ENCODE peak calls at places on chromosomes 4 and X, in six cellular contexts. One of them, this sample, is unnamed.

GRCh38 chrX:590666-591065 is 39.9 kb upstream of the SHOX start:
- DNase-seq in stimulated activated naive CD8-positive, alpha-beta T cell treated with anti-CD3 and anti-CD28 coated beads, Interleukin-15, Interleukin-2, amounts not matched to agents 100 U/mL and 50 U/mL, for 24 hours: no peak
- DNase-seq in activated CD8-positive, alpha-beta memory T cell treated with anti-CD3 and anti-CD28 coated beads, Interleukin-2, amount 50 U/mL, for 48 hours: no peak
- DNase-seq in HEK293T: no peak
- DNase-seq in activated T-cell treated with anti-CD3 and anti-CD28 coated beads for 1 hour: no peak
- DNase-seq in Kasumi-1: no peak
- DNase-seq in this sample: no peak

GRCh38 chr4:6695660-6696581 is 2.2 kb downstream of the S100P start:
- DNase-seq in stimulated activated naive CD8-positive, alpha-beta T cell treated with anti-CD3 and anti-CD28 coated beads, Interleukin-15, Interleukin-2, amounts not matched to agents 100 U/mL and 50 U/mL, for 24 hours: no peak
- DNase-seq in HEK293T: no peak
- DNase-seq in Kasumi-1: peak
- DNase-seq in activated T-cell treated with anti-CD3 and anti-CD28 coated beads for 1 hour: peak
- DNase-seq in activated CD8-positive, alpha-beta memory T cell treated with anti-CD3 and anti-CD28 coated beads, Interleukin-2, amount 50 U/mL, for 48 hours: peak
- DNase-seq in this sample: no peak

GRCh38 chr4:171928336-171928735 is 115.1 kb downstream of the GALNTL6 start:
- DNase-seq in activated T-cell treated with anti-CD3 and anti-CD28 coated beads for 1 hour: no peak
- DNase-seq in stimulated activated naive CD8-positive, alpha-beta T cell treated with anti-CD3 and anti-CD28 coated beads, Interleukin-15, Interleukin-2, amounts not matched to agents 100 U/mL and 50 U/mL, for 24 hours: no peak
- DNase-seq in activated CD8-positive, alpha-beta memory T cell treated with anti-CD3 and anti-CD28 coated beads, Interleukin-2, amount 50 U/mL, for 48 hours: no peak
- DNase-seq in HEK293T: no peak
- DNase-seq in Kasumi-1: no peak
- DNase-seq in this sample: no peak

GRCh38 chr4:109408711-109409110 is 24.9 kb upstream of the SEC24B start:
- DNase-seq in activated T-cell treated with anti-CD3 and anti-CD28 coated beads for 1 hour: no peak
- DNase-seq in Kasumi-1: no peak
- DNase-seq in HEK293T: no peak
- DNase-seq in stimulated activated naive CD8-positive, alpha-beta T cell treated with anti-CD3 and anti-CD28 coated beads, Interleukin-15, Interleukin-2, amounts not matched to agents 100 U/mL and 50 U/mL, for 24 hours: no peak
- DNase-seq in activated CD8-positive, alpha-beta memory T cell treated with anti-CD3 and anti-CD28 coated beads, Interleukin-2, amount 50 U/mL, for 48 hours: no peak
- DNase-seq in this sample: no peak

GRCh38 chr4:56424697-56425514 is 10.5 kb downstream of the PPAT start:
- DNase-seq in Kasumi-1: peak
- DNase-seq in stimulated activated naive CD8-positive, alpha-beta T cell treated with anti-CD3 and anti-CD28 coated beads, Interleukin-15, Interleukin-2, amounts not matched to agents 100 U/mL and 50 U/mL, for 24 hours: peak
- DNase-seq in HEK293T: peak
- DNase-seq in activated T-cell treated with anti-CD3 and anti-CD28 coated beads for 1 hour: peak
- DNase-seq in activated CD8-positive, alpha-beta memory T cell treated with anti-CD3 and anti-CD28 coated beads, Interleukin-2, amount 50 U/mL, for 48 hours: no peak
- DNase-seq in this sample: peak

GRCh38 chr4:184114431-184114830 is 103.2 kb downstream of the ENPP6 start:
- DNase-seq in Kasumi-1: no peak
- DNase-seq in HEK293T: no peak
- DNase-seq in activated CD8-positive, alpha-beta memory T cell treated with anti-CD3 and anti-CD28 coated beads, Interleukin-2, amount 50 U/mL, for 48 hours: no peak
- DNase-seq in activated T-cell treated with anti-CD3 and anti-CD28 coated beads for 1 hour: no peak
- DNase-seq in stimulated activated naive CD8-positive, alpha-beta T cell treated with anti-CD3 and anti-CD28 coated beads, Interleukin-15, Interleukin-2, amounts not matched to agents 100 U/mL and 50 U/mL, for 24 hours: no peak
- DNase-seq in this sample: peak

GRCh38 chrX:38638952-38639529 is 77.7 kb downstream of the TSPAN7 start:
- DNase-seq in Kasumi-1: no peak
- DNase-seq in activated T-cell treated with anti-CD3 and anti-CD28 coated beads for 1 hour: no peak
- DNase-seq in HEK293T: no peak
- DNase-seq in stimulated activated naive CD8-positive, alpha-beta T cell treated with anti-CD3 and anti-CD28 coated beads, Interleukin-15, Interleukin-2, amounts not matched to agents 100 U/mL and 50 U/mL, for 24 hours: no peak
- DNase-seq in activated CD8-positive, alpha-beta memory T cell treated with anti-CD3 and anti-CD28 coated beads, Interleukin-2, amount 50 U/mL, for 48 hours: no peak
- DNase-seq in this sample: no peak

GRCh38 chr4:106851686-106852085 is 184.4 kb downstream of the DKK2 start:
- DNase-seq in HEK293T: no peak
- DNase-seq in stimulated activated naive CD8-positive, alpha-beta T cell treated with anti-CD3 and anti-CD28 coated beads, Interleukin-15, Interleukin-2, amounts not matched to agents 100 U/mL and 50 U/mL, for 24 hours: no peak
- DNase-seq in activated CD8-positive, alpha-beta memory T cell treated with anti-CD3 and anti-CD28 coated beads, Interleukin-2, amount 50 U/mL, for 48 hours: no peak
- DNase-seq in activated T-cell treated with anti-CD3 and anti-CD28 coated beads for 1 hour: no peak
- DNase-seq in Kasumi-1: no peak
- DNase-seq in this sample: no peak

GRCh38 chr4:56648245-56649151 is 32.6 kb downstream of the HOPX start:
- DNase-seq in activated T-cell treated with anti-CD3 and anti-CD28 coated beads for 1 hour: no peak
- DNase-seq in stimulated activated naive CD8-positive, alpha-beta T cell treated with anti-CD3 and anti-CD28 coated beads, Interleukin-15, Interleukin-2, amounts not matched to agents 100 U/mL and 50 U/mL, for 24 hours: no peak
- DNase-seq in HEK293T: no peak
- DNase-seq in activated CD8-positive, alpha-beta memory T cell treated with anti-CD3 and anti-CD28 coated beads, Interleukin-2, amount 50 U/mL, for 48 hours: no peak
- DNase-seq in Kasumi-1: no peak
- DNase-seq in this sample: no peak

GRCh38 chr4:105191621-105192210 is 45.0 kb downstream of the TET2 start:
- DNase-seq in stimulated activated naive CD8-positive, alpha-beta T cell treated with anti-CD3 and anti-CD28 coated beads, Interleukin-15, Interleukin-2, amounts not matched to agents 100 U/mL and 50 U/mL, for 24 hours: no peak
- DNase-seq in activated CD8-positive, alpha-beta memory T cell treated with anti-CD3 and anti-CD28 coated beads, Interleukin-2, amount 50 U/mL, for 48 hours: no peak
- DNase-seq in Kasumi-1: peak
- DNase-seq in HEK293T: no peak
- DNase-seq in activated T-cell treated with anti-CD3 and anti-CD28 coated beads for 1 hour: no peak
- DNase-seq in this sample: no peak

GRCh38 chrX:71666240-71667223 is 814 bp upstream of the LOC101059915 start:
- DNase-seq in HEK293T: no peak
- DNase-seq in stimulated activated naive CD8-positive, alpha-beta T cell treated with anti-CD3 and anti-CD28 coated beads, Interleukin-15, Interleukin-2, amounts not matched to agents 100 U/mL and 50 U/mL, for 24 hours: no peak
- DNase-seq in activated CD8-positive, alpha-beta memory T cell treated with anti-CD3 and anti-CD28 coated beads, Interleukin-2, amount 50 U/mL, for 48 hours: no peak
- DNase-seq in activated T-cell treated with anti-CD3 and anti-CD28 coated beads for 1 hour: no peak
- DNase-seq in Kasumi-1: no peak
- DNase-seq in this sample: no peak

This sample was measured in RPMI8226.